ENCODE peak calls at places on chromosome 6, in four cellular contexts. M is myocyte; P is activated CD4-positive, alpha-beta T cell treated with anti-CD3 and anti-CD28 coated beads, Interleukin-2, amount 10 ng/mL, durations not matched to agents 7 days and 5 days; B is DMS79. R is an unnamed sample.

GRCh38 chr6:132506869-132507813 is 5.8 kb downstream of the STX7 start:
- DNase-seq in M (no peak), P (no peak), B (no peak), R (no peak)

GRCh38 chr6:109024784-109025183 is 69.9 kb downstream of the SESN1 start:
- DNase-seq in M (peak; percentile 40), P (no peak), B (no peak), R (no peak)

GRCh38 chr6:78771619-78772018 is 95.7 kb upstream of the IRAK1BP1 start:
- DNase-seq in M (no peak), P (no peak), B (no peak), R (no peak)

GRCh38 chr6:684831-685636 is 7.9 kb downstream of the EXOC2 start:
- DNase-seq in M (no peak), P (peak; percentile 24), B (no peak), R (no peak)

GRCh38 chr6:12238191-12238590 is 52.0 kb upstream of the EDN1 start:
- DNase-seq in M (no peak), P (no peak), B (no peak), R (no peak)

GRCh38 chr6:83006270-83006905 is 59.3 kb downstream of the UBE3D start:
- DNase-seq in M (no peak), P (no peak), B (no peak), R (no peak)

GRCh38 chr6:28543671-28544131 is 18.0 kb downstream of the GPX5 start:
- DNase-seq in M (no peak), P (no peak), B (no peak), R (no peak)

GRCh38 chr6:131980791-131981623 is 29.8 kb upstream of the CCN2 start:
- DNase-seq in M (no peak), P (no peak), B (no peak), R (no peak)

GRCh38 chr6:76671751-76672150 is 599.3 kb upstream of the IMPG1 start:
- DNase-seq in M (no peak), P (no peak), B (no peak), R (no peak)

GRCh38 chr6:157203312-157203744 is 120.0 kb downstream of the TMEM242 start:
- DNase-seq in M (peak; percentile 70), P (no peak), B (peak; percentile 96), R (peak; percentile 95)

R was measured in NCI-H187 treated with DMSO at 0.1 percent for 48 hours.